ENCODE peak calls at places on chromosomes 11 and 22, in eight cellular contexts. V is neural progenitor cell, N is tibial artery, H is left lung, I is astrocyte, R is left ventricle myocardium inferior, S is HCT116, W is tibial nerve. U is an unnamed sample. For H3K4me1, the result is how much of the 10 kb centered on the place peaks cover.

GRCh38 chr11:69475866-69476714 is 5.4 kb upstream of the LINC01488 start:
- DNase-seq in V (no peak), N (no peak), H (no peak), I (no peak), R (peak), S (no peak), W (no peak), U (no peak)

GRCh38 chr11:93113824-93114223 is 84.0 kb downstream of the SLC36A4 start:
- DNase-seq in V (peak), N (no peak), H (no peak), I (no peak), R (no peak), S (no peak), W (no peak), U (no peak)

GRCh38 chr11:75797116-75797515 is 17.9 kb upstream of the UVRAG start:
- DNase-seq in V (no peak), N (no peak), H (no peak), I (no peak), R (no peak), S (no peak), W (no peak), U (no peak)

GRCh38 chr11:131504199-131504949 is 134.0 kb downstream of the NTM start:
- DNase-seq in V (peak), N (no peak), H (no peak), I (no peak), R (no peak), S (no peak), W (no peak), U (no peak)

GRCh38 chr11:102780491-102780918 is at the start of gene MMP10:
- DNase-seq in V (peak), N (no peak), H (no peak), I (peak), R (no peak), S (peak), W (no peak), U (no peak)

GRCh38 chr22:45271667-45272188 is 13.0 kb upstream of the UPK3A start:
- DNase-seq in V (no peak), N (peak), H (no peak), I (no peak), R (peak), S (no peak), W (no peak), U (no peak)

GRCh38 chr11:16993495-16993894 is 20.7 kb downstream of the PLEKHA7 start:
- DNase-seq in V (no peak), N (no peak), H (no peak), I (no peak), R (no peak), S (no peak), W (no peak), U (no peak)

GRCh38 chr22:28116261-28116673 is 197.2 kb upstream of the PITPNB start:
- DNase-seq in V (no peak), N (peak), H (no peak), I (peak), R (peak), S (no peak), W (no peak), U (no peak)

GRCh38 chr11:46659908-46660307 is 40.5 kb downstream of the ARHGAP1 start:
- DNase-seq in V (no peak), N (peak), H (no peak), I (peak), R (no peak), S (no peak), W (peak), U (no peak)

GRCh38 chr11:83566948-83567347 is 280.8 kb upstream of the CCDC90B start:
- DNase-seq in V (no peak), N (no peak), H (no peak), I (peak), R (no peak), S (no peak), W (no peak), U (no peak)

GRCh38 chr11:93329936-93330445 is 551 bp upstream of the DEUP1 start:
- DNase-seq in V (peak), N (no peak), H (no peak), I (peak), R (no peak), S (no peak), W (no peak), U (no peak)

GRCh38 chr11:62844154-62844553 is 4.8 kb upstream of the WDR74 start:
- DNase-seq in V (no peak), N (no peak), H (no peak), I (no peak), R (no peak), S (no peak), W (no peak), U (no peak)

GRCh38 chr11:62846177-62846576 is 6.8 kb upstream of the WDR74 start:
- DNase-seq in V (no peak), N (no peak), H (no peak), I (no peak), R (no peak), S (no peak), W (no peak), U (no peak)

GRCh38 chr11:62839050-62840015 is at the start of gene WDR74:
- DNase-seq in V (peak), N (peak), H (peak), I (peak), R (peak), S (peak), W (peak), U (peak)

GRCh38 chr11:62842171-62842717 is 2.9 kb upstream of the WDR74 start:
- DNase-seq in V (no peak), N (peak), H (peak), I (no peak), R (peak), S (no peak), W (no peak), U (no peak)

GRCh38 chr11:62841361-62842170 is 2.2 kb upstream of the WDR74 start:
- DNase-seq in V (peak), N (peak), H (peak), I (peak), R (peak), S (peak), W (peak), U (peak)
- TF ChIP-seq CTCF in V (no peak), N (no peak), H (no peak), I (no peak), R (no peak), S (no peak), W (no peak), U (peak)

GRCh38 chr11:64856382-64857227 is 12.2 kb upstream of the CDC42BPG start:
- DNase-seq in V (no peak), N (peak), H (peak), I (peak), R (no peak), S (peak), W (no peak), U (no peak)
- H3K4me1 ChIP-seq in V (under half), N (half or more), H (half or more), I (under half), R (half or more), S (half or more), W (half or more), U (under half)

DNA sequence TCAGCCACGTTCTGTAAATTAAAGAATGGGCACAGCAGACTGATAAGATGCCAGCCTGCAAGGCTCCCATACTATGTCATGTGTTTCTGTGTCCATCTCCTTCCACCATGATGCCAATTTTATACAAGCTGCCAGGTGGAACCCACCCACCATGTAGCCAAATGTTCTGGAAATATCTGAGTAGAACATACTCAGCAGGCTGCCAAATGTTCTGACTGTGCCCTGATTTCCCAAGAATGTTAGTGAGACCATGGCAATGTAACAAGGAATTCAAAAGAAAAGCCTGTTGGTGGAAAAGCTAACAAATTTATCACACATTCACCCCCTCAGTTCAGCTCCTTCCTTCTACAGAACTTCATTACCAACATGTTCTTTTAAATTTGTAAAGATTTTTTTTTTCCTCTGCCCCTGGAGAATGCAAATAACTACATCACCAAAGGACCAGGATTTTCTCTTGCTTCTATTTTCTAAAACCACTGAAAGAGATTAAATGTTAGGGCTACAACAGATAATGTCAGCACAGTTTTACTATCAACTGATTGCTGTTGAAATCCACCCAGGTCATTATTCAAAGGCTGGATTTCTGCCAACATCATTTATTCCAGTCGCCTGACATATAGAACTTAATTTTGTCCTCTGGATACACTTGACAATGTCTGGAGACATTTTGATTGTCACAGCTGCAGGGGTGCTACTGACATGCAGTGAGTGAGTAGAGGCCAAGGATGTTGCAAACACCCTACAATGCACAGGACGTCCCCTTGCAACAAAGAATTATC is 3.1 kb downstream of the DMC1 start:
- DNase-seq in V (no peak), N (no peak), H (no peak), I (no peak), R (no peak), S (no peak), W (no peak), U (no peak)
- H3K4me3 ChIP-seq in V (no peak), N (no peak), H (no peak), I (no peak), R (no peak), S (no peak), W (no peak), U (no peak)

GRCh38 chr11:65890324-65891179 is at the start of gene CCDC85B:
- DNase-seq in V (peak), N (peak), H (peak), I (peak), R (peak), S (peak), W (peak), U (peak)
- TF ChIP-seq CTCF in V (peak), N (no peak), H (no peak), I (no peak), R (peak), S (no peak), W (no peak), U (no peak)

U was measured in esophagus squamous epithelium.